ENCODE peak calls at places on chromosomes 12 and 14, in seven cellular contexts. E, I, K, S, V, D and M are unnamed samples.

GRCh38 chr14:38262844-38263243 is 7.0 kb upstream of the CLEC14A start:
- DNase-seq in E (no peak), I (no peak), K (no peak), S (no peak), V (no peak), D (no peak), M (no peak)

GRCh38 chr14:41558527-41558926 is 48.1 kb upstream of the LRFN5 start:
- DNase-seq in E (no peak), I (no peak), K (no peak), S (no peak), V (no peak), D (no peak), M (no peak)

GRCh38 chr12:26318661-26319068 is 123.3 kb downstream of the SSPN start:
- DNase-seq in E (peak), I (no peak), K (peak), S (no peak), V (no peak), D (peak), M (no peak)

GRCh38 chr12:100795193-100796179 is 910 bp downstream of the ANO4 start:
- DNase-seq in E (no peak), I (no peak), K (no peak), S (no peak), V (no peak), D (no peak), M (peak)

GRCh38 chr12:75628916-75629315 is 117.5 kb upstream of the KRR1 start:
- DNase-seq in E (no peak), I (no peak), K (no peak), S (no peak), V (no peak), D (no peak), M (no peak)

GRCh38 chr14:68367444-68368014 is 425.3 kb downstream of the ZFP36L1 start:
- DNase-seq in E (no peak), I (no peak), K (no peak), S (no peak), V (no peak), D (no peak), M (no peak)

GRCh38 chr12:67457136-67457535 is 188.0 kb downstream of the CAND1 start:
- DNase-seq in E (no peak), I (no peak), K (no peak), S (no peak), V (no peak), D (no peak), M (no peak)

GRCh38 chr14:92755495-92755894 is 7.1 kb upstream of the LGMN start:
- DNase-seq in E (peak), I (no peak), K (no peak), S (no peak), V (no peak), D (no peak), M (no peak)

GRCh38 chr14:64880382-64881121 is 845 bp upstream of the SPTB start:
- DNase-seq in E (peak), I (peak), K (no peak), S (peak), V (peak), D (peak), M (peak)
- H3K4me3 ChIP-seq in E (peak), I (peak), K (peak), S (peak), V (peak), D (peak), M (peak)

GRCh38 chr12:40215977-40216376 is 8.8 kb upstream of the LRRK2 start:
- DNase-seq in E (no peak), I (no peak), K (no peak), S (no peak), V (no peak), D (no peak), M (no peak)

GRCh38 chr12:40211185-40211584 is 13.6 kb upstream of the LRRK2 start:
- DNase-seq in E (no peak), I (no peak), K (no peak), S (no peak), V (no peak), D (no peak), M (no peak)

GRCh38 chr12:40212566-40212965 is 12.2 kb upstream of the LRRK2 start:
- DNase-seq in E (no peak), I (no peak), K (no peak), S (no peak), V (no peak), D (no peak), M (no peak)

GRCh38 chr12:40219760-40220159 is 5.0 kb upstream of the LRRK2 start:
- DNase-seq in E (no peak), I (no peak), K (no peak), S (no peak), V (no peak), D (no peak), M (no peak)

DNA sequence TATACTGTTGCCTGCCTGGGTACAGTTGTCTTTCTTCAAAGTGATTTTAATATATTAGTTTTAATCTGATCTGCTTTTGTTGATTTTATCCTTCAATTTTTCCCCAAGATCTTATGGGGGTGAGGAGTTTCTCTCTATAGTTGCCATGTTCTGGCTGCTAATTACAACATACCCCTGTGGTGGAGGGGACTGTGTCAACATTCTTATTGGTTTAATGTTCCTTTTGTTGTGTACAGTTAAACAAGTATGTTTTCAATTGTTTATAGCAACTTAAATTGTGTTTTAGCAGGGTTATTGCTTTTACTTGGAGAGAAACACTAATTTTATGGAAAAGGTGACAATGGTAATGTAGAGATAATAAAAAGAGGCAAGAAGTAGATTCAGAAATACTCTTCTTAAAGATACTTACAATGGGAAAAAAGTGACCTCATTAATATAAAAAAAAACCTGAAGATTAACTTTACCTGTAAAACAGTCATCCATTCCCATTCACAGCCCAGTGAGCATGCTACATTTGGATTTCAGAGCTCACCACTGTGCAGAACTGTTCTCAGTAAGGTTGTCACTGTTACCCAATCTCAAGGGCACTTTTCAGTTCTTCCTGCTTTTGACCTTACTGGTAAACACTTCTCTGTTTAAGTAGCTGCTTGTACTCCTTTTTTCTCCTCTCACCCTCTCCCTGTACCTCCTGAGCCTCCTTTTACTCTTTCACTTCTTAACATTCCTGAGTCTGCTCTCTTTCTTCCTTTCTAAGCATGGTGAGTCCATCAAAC is 8.1 kb upstream of the LRRK2 start:
- DNase-seq in E (no peak), I (no peak), K (no peak), S (no peak), V (no peak), D (no peak), M (no peak)
- H3K27ac ChIP-seq in E (peak), I (no peak), K (no peak), S (no peak), V (no peak), D (no peak), M (no peak)

GRCh38 chr14:91242635-91243034 is 1.9 kb downstream of the GPR68 start:
- DNase-seq in E (no peak), I (no peak), K (no peak), S (no peak), V (no peak), D (no peak), M (no peak)

GRCh38 chr14:91245029-91245428 is 525 bp upstream of the GPR68 start:
- DNase-seq in E (no peak), I (no peak), K (no peak), S (no peak), V (no peak), D (peak), M (no peak)

GRCh38 chr14:91244501-91244901 is at the start of gene GPR68:
- DNase-seq in E (peak), I (peak), K (no peak), S (peak), V (peak), D (peak), M (peak)

GRCh38 chr14:91241848-91242247 is 2.7 kb downstream of the GPR68 start:
- DNase-seq in E (no peak), I (no peak), K (no peak), S (no peak), V (no peak), D (peak), M (no peak)

DNA sequence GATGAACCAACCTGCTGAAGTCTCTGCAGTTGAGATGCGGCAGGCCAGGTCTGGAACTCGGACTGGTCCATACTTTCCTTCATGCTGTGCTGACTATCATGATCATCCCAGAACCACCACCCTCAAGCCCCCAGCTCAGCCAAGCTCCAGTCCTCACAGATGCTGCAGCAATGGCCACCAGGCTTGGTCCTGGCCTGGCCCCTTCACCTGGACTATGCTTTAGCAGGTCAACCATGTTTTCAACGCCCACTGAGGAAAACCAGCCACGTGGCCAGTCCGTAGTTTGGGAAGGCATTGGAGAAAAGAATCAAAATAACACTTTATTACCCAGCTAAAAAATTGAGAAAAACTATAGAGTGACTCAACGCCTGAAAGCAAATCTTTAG is 1.4 kb downstream of the GPR68 start:
- DNase-seq in E (no peak), I (no peak), K (no peak), S (no peak), V (no peak), D (no peak), M (no peak)
- H3K4me3 ChIP-seq in E (no peak), I (no peak), K (no peak), S (no peak), V (no peak), D (no peak), M (no peak)

GRCh38 chr12:109463776-109464175 is 13.3 kb downstream of the KCTD10 start:
- DNase-seq in E (peak), I (no peak), K (no peak), S (no peak), V (no peak), D (no peak), M (no peak)
- H3K27ac ChIP-seq in E (peak), I (peak), K (peak), S (peak), V (no peak), D (peak), M (peak)

GRCh38 chr12:114680498-114681148 is 3.4 kb downstream of the TBX3 start:
- DNase-seq in E (no peak), I (no peak), K (no peak), S (no peak), V (no peak), D (no peak), M (no peak)

GRCh38 chr12:114682101-114682919 is 1.7 kb downstream of the TBX3 start:
- DNase-seq in E (no peak), I (peak), K (no peak), S (no peak), V (no peak), D (no peak), M (no peak)

GRCh38 chr12:114679942-114680341 is 4.0 kb downstream of the TBX3 start:
- DNase-seq in E (no peak), I (no peak), K (no peak), S (no peak), V (no peak), D (no peak), M (no peak)

GRCh38 chr12:114682920-114683708 is 861 bp downstream of the TBX3 start:
- DNase-seq in E (no peak), I (no peak), K (no peak), S (peak), V (peak), D (no peak), M (no peak)

DNA sequence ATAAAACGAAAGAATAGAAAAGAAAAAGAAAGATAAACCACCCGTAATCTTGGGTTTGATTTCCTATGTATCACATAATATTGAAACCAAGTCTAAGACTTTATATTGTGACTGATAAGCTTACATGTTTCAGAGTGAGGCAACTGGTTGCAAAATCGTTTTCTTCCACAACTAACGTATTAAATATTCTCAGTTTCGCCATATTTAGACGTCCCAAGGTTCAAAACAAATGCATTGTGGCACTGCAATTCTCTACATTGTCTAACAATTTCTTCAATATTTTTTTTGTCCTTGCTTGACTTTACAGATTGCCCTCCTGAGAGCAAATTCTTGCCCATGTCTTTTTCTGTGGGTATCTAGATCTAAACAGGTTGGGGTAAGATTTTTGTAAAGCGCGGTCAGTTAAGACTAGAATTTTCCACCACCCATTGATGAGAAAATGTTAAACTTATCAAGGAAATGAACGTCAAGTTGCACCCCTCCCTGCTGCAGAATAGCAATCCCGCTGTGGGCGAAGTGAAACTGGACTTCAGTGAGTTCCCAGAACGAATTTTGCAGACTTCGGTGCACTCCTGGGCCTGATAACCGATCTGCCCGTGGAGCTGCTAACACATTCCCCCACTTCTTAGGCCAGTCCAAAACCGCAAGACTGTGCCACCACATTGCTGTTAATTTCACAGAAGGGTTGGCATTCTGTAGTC is 2.7 kb downstream of the TBX3 start:
- DNase-seq in E (peak), I (no peak), K (no peak), S (no peak), V (no peak), D (no peak), M (no peak)
- H3K4me3 ChIP-seq in E (peak), I (no peak), K (peak), S (no peak), V (no peak), D (no peak), M (peak)